ENCODE peak calls at places on chromosomes 3 and 15, in eight cellular contexts. U is upper lobe of left lung, G is esophagus muscularis mucosa, K is ovary, D is transverse colon, P is suprapubic skin, O is A549, F is stomach. E is an unnamed sample.

GRCh38 chr15:49962044-49962602 is 156.9 kb downstream of the ATP8B4 start:
- DNase-seq in U (no peak), G (no peak), K (no peak), D (no peak), P (no peak), O (no peak), F (no peak), E (no peak)

GRCh38 chr3:30578986-30579579 is 27.3 kb upstream of the TGFBR2 start:
- DNase-seq in U (no peak), G (no peak), K (no peak), D (no peak), P (no peak), O (no peak), F (no peak), E (no peak)

GRCh38 chr3:159832024-159832423 is 156.6 kb upstream of the IL12A start:
- DNase-seq in U (no peak), G (no peak), K (no peak), D (no peak), P (no peak), O (no peak), F (no peak), E (no peak)

GRCh38 chr3:4595709-4596108 is 102.6 kb downstream of the ITPR1 start:
- DNase-seq in U (no peak), G (no peak), K (no peak), D (no peak), P (no peak), O (no peak), F (no peak), E (no peak)

GRCh38 chr3:63948995-63949394 is 36.8 kb upstream of the SCAANT1 start:
- DNase-seq in U (no peak), G (no peak), K (no peak), D (no peak), P (no peak), O (no peak), F (no peak), E (no peak)

GRCh38 chr3:132268956-132269355 is 48.3 kb upstream of the ACP3 start:
- DNase-seq in U (no peak), G (no peak), K (no peak), D (no peak), P (no peak), O (no peak), F (no peak), E (no peak)

GRCh38 chr15:33872761-33873106 is 95.6 kb upstream of the CHRM5 start:
- DNase-seq in U (peak), G (no peak), K (no peak), D (no peak), P (no peak), O (no peak), F (no peak), E (no peak)

GRCh38 chr3:66499881-66500574 is 794 bp downstream of the LRIG1 start:
- DNase-seq in U (peak), G (no peak), K (peak), D (peak), P (peak), O (peak), F (peak), E (peak)

GRCh38 chr3:151383956-151384355 is 597 bp downstream of the P2RY12 start:
- DNase-seq in U (no peak), G (no peak), K (no peak), D (no peak), P (no peak), O (no peak), F (no peak), E (no peak)

GRCh38 chr3:82020282-82020681 is 258.8 kb upstream of the GBE1 start:
- DNase-seq in U (no peak), G (no peak), K (no peak), D (no peak), P (no peak), O (no peak), F (no peak), E (no peak)

GRCh38 chr15:78937132-78937739 is 7.6 kb downstream of the CTSH start:
- DNase-seq in U (no peak), G (no peak), K (peak), D (no peak), P (no peak), O (no peak), F (no peak), E (no peak)
- TF ChIP-seq POLR2A in U (no peak), G (no peak), K (no peak), D (no peak), P (no peak), O (no peak), F (no peak), E (no peak)

DNA sequence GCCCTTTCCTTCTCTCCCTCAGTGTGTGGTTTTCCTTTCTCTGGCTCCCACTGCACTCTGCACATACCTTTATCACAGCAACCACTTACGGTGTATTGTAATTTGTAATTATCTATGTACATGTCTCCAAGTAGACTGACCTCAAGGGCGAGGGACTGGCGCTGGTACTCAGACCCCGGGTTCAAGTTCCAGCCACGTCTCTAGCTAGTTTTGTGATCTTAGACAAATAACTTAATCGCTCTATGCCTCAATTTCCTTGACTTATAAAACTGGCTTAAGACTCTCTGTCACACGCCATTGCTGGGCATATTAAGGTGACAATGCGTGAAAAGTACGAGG is 603 bp upstream of the SENP2 start:
- DNase-seq in U (no peak), G (no peak), K (no peak), D (peak), P (no peak), O (no peak), F (no peak), E (no peak)
- TF ChIP-seq EP300 in U (no peak), G (no peak), K (no peak), D (no peak), P (no peak), O (no peak), F (no peak), E (no peak)

GRCh38 chr3:14204605-14205284 is 26.1 kb downstream of the LSM3 start:
- DNase-seq in U (no peak), G (no peak), K (peak), D (peak), P (no peak), O (no peak), F (no peak), E (peak)

GRCh38 chr3:14201881-14202684 is 23.5 kb downstream of the LSM3 start:
- DNase-seq in U (no peak), G (no peak), K (no peak), D (no peak), P (no peak), O (no peak), F (no peak), E (no peak)

GRCh38 chr3:14200841-14201240 is 22.2 kb downstream of the LSM3 start:
- DNase-seq in U (no peak), G (no peak), K (no peak), D (no peak), P (no peak), O (no peak), F (no peak), E (no peak)

GRCh38 chr3:14202874-14203520 is 24.4 kb downstream of the LSM3 start:
- DNase-seq in U (no peak), G (no peak), K (no peak), D (no peak), P (no peak), O (no peak), F (no peak), E (no peak)

GRCh38 chr3:14203521-14204079 is 25.0 kb downstream of the LSM3 start:
- DNase-seq in U (no peak), G (no peak), K (peak), D (peak), P (no peak), O (peak), F (peak), E (peak)
- TF ChIP-seq POLR2A in U (no peak), G (no peak), K (no peak), D (peak), P (no peak), O (no peak), F (no peak), E (no peak)

GRCh38 chr3:149042766-149043386 is 43.5 kb downstream of the HLTF start:
- DNase-seq in U (no peak), G (no peak), K (no peak), D (no peak), P (no peak), O (no peak), F (no peak), E (no peak)
- TF ChIP-seq EP300 in U (no peak), G (no peak), K (no peak), D (no peak), P (no peak), O (no peak), F (no peak), E (no peak)

DNA sequence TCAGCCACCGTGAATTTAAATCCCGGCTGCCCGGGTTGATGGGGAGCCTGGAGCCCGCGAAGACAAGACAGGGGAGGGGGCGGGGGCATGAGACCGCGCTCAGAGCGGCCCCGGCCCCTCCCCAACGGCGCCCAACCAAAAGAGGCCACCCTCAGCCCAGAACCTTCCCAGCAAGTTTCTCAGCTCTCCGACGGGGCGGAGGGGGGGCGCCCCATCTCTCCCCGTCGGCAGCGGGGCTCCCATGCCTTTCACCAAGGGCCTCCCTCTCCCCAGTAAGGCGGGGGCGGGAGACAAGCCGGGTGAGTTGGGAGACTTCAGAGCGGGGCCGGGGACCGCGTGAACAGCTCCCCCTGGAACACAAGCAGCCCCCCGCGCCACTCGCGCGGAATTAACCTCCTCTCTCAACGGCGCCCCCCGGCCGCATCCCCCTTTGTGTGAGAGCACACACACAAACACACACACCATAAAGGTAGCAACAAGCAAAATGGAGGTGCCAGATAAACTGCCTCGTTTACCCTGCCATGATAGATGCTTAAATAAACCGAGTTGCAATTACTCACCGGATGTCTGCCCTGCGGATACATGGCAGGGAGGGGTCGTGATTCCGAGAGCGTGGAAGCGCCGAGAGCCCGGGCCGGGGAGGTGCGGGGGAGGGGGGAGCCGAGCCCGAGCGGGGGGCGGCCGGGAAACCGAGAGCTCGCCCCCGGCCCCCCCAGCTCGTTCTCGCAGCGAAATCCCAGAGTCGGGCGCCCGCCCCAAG is 1.3 kb downstream of the TLE3 start:
- DNase-seq in U (peak), G (no peak), K (peak), D (peak), P (no peak), O (peak), F (peak), E (peak)
- TF ChIP-seq POLR2A in U (no peak), G (no peak), K (peak), D (no peak), P (no peak), O (no peak), F (no peak), E (no peak)

DNA sequence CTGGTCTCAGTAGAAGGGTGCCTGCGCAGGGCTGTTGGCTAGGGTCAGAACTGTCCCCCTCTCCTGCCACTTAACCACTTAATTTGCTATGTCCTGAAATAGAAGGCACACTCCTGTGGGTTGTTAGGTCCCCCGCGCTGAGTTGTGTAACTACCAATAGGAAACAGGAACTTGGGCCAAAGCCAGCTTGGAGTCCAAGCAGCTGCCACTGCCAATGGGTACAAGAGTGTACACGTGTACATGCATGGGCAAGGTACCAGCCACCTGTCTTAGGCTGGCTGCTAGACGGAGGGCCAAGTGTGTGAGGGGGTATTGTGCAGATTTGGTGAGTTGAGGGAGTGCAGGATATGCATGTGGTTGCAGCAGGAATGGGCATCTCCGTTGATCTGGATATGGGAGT is 29.7 kb upstream of the POLG start:
- DNase-seq in U (no peak), G (no peak), K (no peak), D (peak), P (no peak), O (no peak), F (no peak), E (peak)
- TF ChIP-seq EP300 in U (no peak), G (no peak), K (no peak), D (no peak), P (no peak), O (no peak), F (no peak), E (no peak)

DNA sequence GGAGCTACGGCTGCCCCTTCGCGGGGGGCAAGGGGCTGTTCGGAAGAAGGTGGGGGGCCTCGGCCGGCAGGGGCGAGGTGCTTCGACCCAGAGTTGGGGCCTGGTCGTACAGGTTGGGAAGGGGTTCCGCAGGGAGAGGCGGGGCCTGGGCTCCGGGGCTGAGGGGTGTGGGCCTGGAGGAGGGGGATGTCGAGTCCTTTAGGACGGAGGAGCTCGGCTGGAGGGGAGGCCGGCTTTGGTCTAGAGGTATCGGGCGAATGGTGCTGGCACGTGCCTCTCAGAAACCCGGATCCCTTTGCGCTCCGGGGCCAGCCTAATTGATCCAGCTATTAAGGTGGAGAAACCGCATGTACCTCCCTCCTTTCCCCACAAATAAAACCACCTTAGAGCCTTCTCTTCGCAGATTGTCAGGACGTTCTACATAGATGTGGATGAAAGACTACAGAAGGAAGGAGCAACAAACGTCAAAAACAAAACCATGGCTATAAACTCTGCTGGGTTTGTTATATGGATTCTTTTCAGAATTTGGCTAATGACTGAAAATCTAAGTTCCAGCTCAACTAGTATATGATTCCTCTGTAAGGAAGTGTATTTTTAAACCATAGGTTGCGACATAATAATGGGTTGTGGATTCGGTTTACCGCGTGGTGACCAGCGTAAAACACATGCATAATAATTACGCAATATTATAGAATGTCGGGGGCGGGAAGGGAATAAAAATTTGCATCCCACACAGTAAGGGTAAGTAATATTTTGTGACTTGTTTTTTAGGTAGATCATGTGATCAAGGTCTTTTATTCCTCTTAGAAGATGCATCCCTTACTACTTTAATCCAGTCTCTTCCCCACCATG is 644 bp upstream of the NGLY1 start:
- DNase-seq in U (no peak), G (no peak), K (peak), D (no peak), P (peak), O (peak), F (peak), E (no peak)
- TF ChIP-seq POLR2A in U (no peak), G (no peak), K (no peak), D (no peak), P (no peak), O (no peak), F (no peak), E (no peak)